ENCODE peak calls at places on chromosomes 3 and 15, in six cellular contexts. X, R, G, C, K and L are unnamed samples.

GRCh38 chr3:140250010-140250825 is 315.2 kb downstream of the CLSTN2 start:
- DNase-seq in C (no peak), R (no peak), X (no peak), K (no peak), G (no peak), L (no peak)

GRCh38 chr3:137509354-137510045 is 254.6 kb upstream of the SOX14 start:
- DNase-seq in G (no peak), R (no peak), X (no peak), K (no peak), C (no peak), L (no peak)

GRCh38 chr15:98455899-98456298 is 192.4 kb upstream of the IGF1R start:
- DNase-seq in G (no peak), R (no peak), X (no peak), K (no peak), C (no peak), L (no peak)

GRCh38 chr3:188531210-188531609 is 377.3 kb downstream of the LPP start:
- DNase-seq in C (no peak), X (peak), R (no peak), G (peak), K (no peak), L (no peak)

GRCh38 chr3:112111785-112112402 is 21.2 kb downstream of the GCSAM start:
- DNase-seq in R (peak), X (peak), K (peak), G (peak), C (peak), L (peak)

GRCh38 chr3:57006048-57006709 is 54.3 kb upstream of the SPATA12 start:
- DNase-seq in G (no peak), K (no peak), R (no peak), X (no peak), C (no peak), L (no peak)

GRCh38 chr3:140323561-140323960 is 354.3 kb upstream of the TRIM42 start:
- DNase-seq in K (no peak), C (no peak), X (peak), R (no peak), G (no peak), L (no peak)

GRCh38 chr3:172751188-172751571 is 654 bp downstream of the ECT2 start:
- DNase-seq in K (no peak), X (peak), G (peak), C (no peak), R (no peak), L (no peak)

GRCh38 chr3:195891431-195892104 is 16.8 kb downstream of the TNK2 start:
- DNase-seq in C (no peak), G (no peak), R (no peak), X (no peak), K (no peak), L (no peak)

GRCh38 chr15:52241489-52241888 is 50.3 kb upstream of the GNB5 start:
- DNase-seq in X (no peak), C (no peak), R (no peak), G (no peak), K (no peak), L (no peak)

GRCh38 chr3:197244751-197245150 is 53.7 kb downstream of the DLG1 start:
- DNase-seq in C (no peak), R (no peak), X (no peak), G (no peak), K (no peak), L (no peak)

GRCh38 chr15:101458908-101459578 is 30.5 kb downstream of the PCSK6 start:
- DNase-seq in R (no peak), K (no peak), X (peak), G (no peak), C (no peak), L (no peak)

GRCh38 chr3:57025237-57025636 is 35.2 kb upstream of the SPATA12 start:
- DNase-seq in C (no peak), X (no peak), K (no peak), R (no peak), G (no peak), L (no peak)

GRCh38 chr3:142244056-142244455 is 18.7 kb upstream of the GK5 start:
- DNase-seq in K (no peak), R (no peak), X (no peak), G (no peak), C (no peak), L (no peak)

GRCh38 chr3:101939391-101939790 is 90.1 kb downstream of the NFKBIZ start:
- DNase-seq in C (no peak), R (no peak), X (no peak), G (peak), K (no peak), L (no peak)

GRCh38 chr15:39199076-39199475 is 381.8 kb upstream of the THBS1 start:
- DNase-seq in C (no peak), R (peak), G (no peak), X (no peak), K (no peak), L (no peak)

GRCh38 chr3:195151866-195152526 is 119.0 kb downstream of the XXYLT1 start:
- DNase-seq in K (no peak), R (no peak), X (peak), G (peak), C (no peak), L (no peak)

GRCh38 chr15:71386448-71387236 is 271.4 kb downstream of the THSD4 start:
- DNase-seq in G (peak), X (no peak), K (no peak), R (peak), C (no peak), L (no peak)

GRCh38 chr3:54988302-54989022 is 60.6 kb upstream of the LRTM1 start:
- DNase-seq in K (peak), R (peak), G (peak), X (peak), C (no peak), L (no peak)

GRCh38 chr3:36907911-36908646 is 36.8 kb downstream of the TRANK1 start:
- DNase-seq in K (peak), R (no peak), G (peak), X (peak), C (peak), L (peak)

GRCh38 chr3:190695225-190695624 is 167.3 kb downstream of the GMNC start:
- DNase-seq in R (no peak), K (no peak), X (no peak), C (no peak), G (no peak), L (no peak)

GRCh38 chr3:171056528-171056927 is 30.0 kb upstream of the SLC2A2 start:
- DNase-seq in K (peak), C (no peak), G (peak), X (peak), R (no peak), L (no peak)

GRCh38 chr15:76501726-76502125 is 165.2 kb downstream of the ISL2 start:
- DNase-seq in G (peak), X (peak), C (no peak), R (no peak), K (no peak), L (no peak)

GRCh38 chr3:126873416-126873815 is 109.5 kb upstream of the PLXNA1 start:
- DNase-seq in C (no peak), K (no peak), X (no peak), R (no peak), G (no peak), L (no peak)

GRCh38 chr15:100889359-100890058 is 9.9 kb downstream of the ALDH1A3 start:
- DNase-seq in R (no peak), K (peak), X (peak), G (peak), C (no peak), L (no peak)

GRCh38 chr15:93001881-93002280 is 87.1 kb downstream of the RGMA start:
- DNase-seq in G (no peak), X (no peak), C (no peak), R (no peak), K (no peak), L (no peak)

GRCh38 chr3:142007710-142008399 is 131.4 kb downstream of the ATP1B3 start:
- DNase-seq in R (no peak), K (no peak), G (no peak), X (no peak), C (no peak), L (no peak)

GRCh38 chr15:99704444-99704838 is 28.8 kb downstream of the LYSMD4 start:
- DNase-seq in R (peak), K (peak), G (peak), X (peak), C (peak), L (no peak)

GRCh38 chr15:57533062-57533735 is 58.5 kb upstream of the MYZAP start:
- DNase-seq in X (no peak), K (no peak), G (no peak), R (peak), C (no peak), L (no peak)

GRCh38 chr15:57780461-57780860 is 73.9 kb downstream of the POLR2M start:
- DNase-seq in R (no peak), X (no peak), G (no peak), C (no peak), K (no peak), L (no peak)

GRCh38 chr3:38533285-38533994 is 37.3 kb downstream of the EXOG start:
- DNase-seq in G (no peak), R (peak), K (no peak), C (no peak), X (no peak), L (no peak)

GRCh38 chr3:41075958-41076357 is 123.3 kb upstream of the CTNNB1 start:
- DNase-seq in X (peak), K (no peak), G (no peak), C (no peak), R (no peak), L (no peak)

GRCh38 chr3:50256978-50257890 is 11.7 kb upstream of the SEMA3B start:
- DNase-seq in X (peak), G (peak), K (no peak), C (no peak), R (peak), L (no peak)

GRCh38 chr15:77026501-77027110 is 31.7 kb downstream of the PSTPIP1 start:
- DNase-seq in C (no peak), K (no peak), X (no peak), G (no peak), R (peak), L (no peak)

GRCh38 chr3:106332884-106333283 is 464.1 kb upstream of the CBLB start:
- DNase-seq in K (no peak), G (peak), C (no peak), X (no peak), R (no peak), L (peak)

GRCh38 chr15:66563566-66564110 is 2.2 kb downstream of the LCTL start:
- DNase-seq in G (no peak), R (no peak), C (no peak), X (no peak), K (no peak), L (no peak)

GRCh38 chr3:195197764-195198423 is 73.1 kb downstream of the XXYLT1 start:
- DNase-seq in R (no peak), G (peak), C (no peak), X (peak), K (no peak), L (no peak)

GRCh38 chr3:127674793-127675189 is 2.0 kb downstream of the ABTB1 start:
- DNase-seq in X (no peak), R (no peak), K (no peak), G (no peak), C (no peak), L (no peak)